ENCODE peak calls at places on chromosomes 7 and 10, in six cellular contexts. F, J, R, S, M and A are unnamed samples.

GRCh38 chr10:48215148-48215982 is 59.1 kb downstream of the FRMPD2 start:
- DNase-seq in F (no peak), J (no peak), R (no peak), S (peak; percentile 41), M (no peak), A (no peak)

GRCh38 chr10:99346247-99346646 is 17.1 kb downstream of the CNNM1 start:
- DNase-seq in F (no peak), J (no peak), R (no peak), S (no peak), M (no peak), A (no peak)

GRCh38 chr10:13984647-13985155 is 346.0 kb downstream of the FRMD4A start:
- DNase-seq in F (no peak), J (no peak), R (no peak), S (no peak), M (no peak), A (no peak)

GRCh38 chr10:129963076-129963830 is 821 bp downstream of the EBF3 start:
- DNase-seq in F (no peak), J (no peak), R (no peak), S (no peak), M (peak; percentile 71), A (peak; percentile 65)

GRCh38 chr7:127840552-127840951 is 188.6 kb downstream of the SND1 start:
- DNase-seq in F (no peak), J (no peak), R (no peak), S (no peak), M (no peak), A (no peak)

GRCh38 chr7:19321925-19322470 is 176.8 kb upstream of the FERD3L start:
- DNase-seq in F (no peak), J (no peak), R (no peak), S (no peak), M (no peak), A (no peak)

GRCh38 chr7:33769930-33770329 is 135.4 kb upstream of the BMPER start:
- DNase-seq in F (no peak), J (no peak), R (no peak), S (no peak), M (no peak), A (no peak)

GRCh38 chr7:150791304-150791703 is 8.9 kb downstream of the TMEM176B start:
- DNase-seq in F (no peak), J (no peak), R (no peak), S (no peak), M (no peak), A (no peak)

GRCh38 chr7:36390199-36391090 is 783 bp downstream of the ANLN start:
- DNase-seq in F (peak; percentile 31), J (no peak), R (peak; percentile 71), S (peak; percentile 82), M (peak; percentile 88), A (peak; percentile 69)

GRCh38 chr7:135519871-135520270 is 10.0 kb upstream of the CNOT4 start:
- DNase-seq in F (no peak), J (no peak), R (no peak), S (no peak), M (no peak), A (no peak)
- H3K4me3 ChIP-seq in F (no peak overlapping the region), J (no peak overlapping the region), R (no peak overlapping the region), S (no peak overlapping the region), M (no peak overlapping the region), A (no peak overlapping the region)

DNA sequence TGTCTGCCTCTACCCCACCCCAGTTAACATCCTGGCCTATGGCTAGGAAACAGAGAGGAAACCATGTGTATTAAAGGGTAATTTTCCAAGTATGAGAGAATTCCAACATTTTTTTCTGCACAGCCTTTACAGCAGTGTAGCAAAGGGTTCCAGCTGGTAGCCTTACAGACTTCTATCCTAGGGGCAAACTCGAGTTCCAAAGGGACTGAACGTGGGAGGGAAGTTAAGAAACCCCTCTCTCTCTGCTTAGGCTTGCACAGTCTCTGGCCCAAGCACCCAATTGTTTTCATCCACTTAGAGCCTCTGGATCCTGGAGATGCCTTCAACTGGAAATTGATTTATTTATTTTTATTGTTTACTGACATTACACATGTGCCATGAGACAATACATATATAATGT is 60.3 kb downstream of the SLC16A12 start:
- DNase-seq in F (no peak), J (no peak), R (no peak), S (no peak), M (no peak), A (no peak)
- H3K4me3 ChIP-seq in F (no peak overlapping the region), J (no peak overlapping the region), R (no peak overlapping the region), S (no peak overlapping the region), M (no peak overlapping the region), A (no peak overlapping the region)

GRCh38 chr10:112678581-112678980 is 231.6 kb downstream of the VTI1A start:
- DNase-seq in F (no peak), J (no peak), R (no peak), S (no peak), M (no peak), A (no peak)
- H3K4me3 ChIP-seq in F (no peak overlapping the region), J (no peak overlapping the region), R (no peak overlapping the region), S (no peak overlapping the region), M (no peak overlapping the region), A (no peak overlapping the region)

GRCh38 chr10:115982526-115982925 is 290.5 kb downstream of the GFRA1 start:
- DNase-seq in F (no peak), J (no peak), R (no peak), S (no peak), M (no peak), A (no peak)

GRCh38 chr10:115979576-115979975 is 293.4 kb downstream of the GFRA1 start:
- DNase-seq in F (no peak), J (no peak), R (no peak), S (no peak), M (no peak), A (peak; percentile 17)

GRCh38 chr10:115982076-115982475 is 290.9 kb downstream of the GFRA1 start:
- DNase-seq in F (no peak), J (no peak), R (no peak), S (no peak), M (no peak), A (no peak)

GRCh38 chr10:115980470-115980869 is 292.5 kb downstream of the GFRA1 start:
- DNase-seq in F (no peak), J (no peak), R (no peak), S (no peak), M (no peak), A (peak; percentile 0)

DNA sequence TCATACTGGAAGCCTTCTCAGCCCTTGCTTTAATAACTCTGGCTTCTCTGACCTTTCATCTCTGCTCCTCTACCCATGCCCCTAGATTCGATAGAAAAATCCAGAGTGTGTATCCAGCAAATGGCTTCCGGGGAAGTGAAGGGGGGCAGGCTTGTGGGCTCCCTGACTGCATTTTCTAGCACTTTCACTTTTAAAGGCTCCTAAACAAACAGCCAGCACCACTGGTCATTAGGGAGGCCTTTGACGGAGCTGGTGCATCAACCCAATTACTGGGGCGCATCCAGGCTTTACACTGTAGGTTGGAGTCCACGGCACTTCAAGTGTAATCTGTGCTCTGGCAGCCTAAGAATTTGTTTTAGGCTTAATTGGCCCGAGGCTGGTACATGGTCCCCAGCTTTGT is 291.9 kb downstream of the GFRA1 start:
- DNase-seq in F (no peak), J (no peak), R (no peak), S (no peak), M (no peak), A (peak; percentile 43)
- H3K4me3 ChIP-seq in F (no peak overlapping the region), J (peak overlapping the region; percentile 28), R (peak overlapping the region; percentile 10), S (no peak overlapping the region), M (no peak overlapping the region), A (peak overlapping the region; percentile 5)

GRCh38 chr10:125823663-125824251 is 411 bp downstream of the BCCIP start:
- DNase-seq in F (no peak), J (no peak), R (no peak), S (no peak), M (peak; percentile 84), A (no peak)

GRCh38 chr10:125822878-125823662 is at the start of the genes BCCIP and UROS:
- DNase-seq in F (peak; percentile 91), J (peak; percentile 84), R (peak; percentile 55), S (peak; percentile 81), M (peak; percentile 97), A (peak; percentile 95)

GRCh38 chr10:125827133-125827532 is 3.8 kb downstream of the BCCIP start:
- DNase-seq in F (no peak), J (no peak), R (no peak), S (no peak), M (no peak), A (no peak)

GRCh38 chr10:125828311-125828710 is 5.0 kb downstream of the BCCIP start:
- DNase-seq in F (no peak), J (no peak), R (no peak), S (no peak), M (no peak), A (no peak)

DNA sequence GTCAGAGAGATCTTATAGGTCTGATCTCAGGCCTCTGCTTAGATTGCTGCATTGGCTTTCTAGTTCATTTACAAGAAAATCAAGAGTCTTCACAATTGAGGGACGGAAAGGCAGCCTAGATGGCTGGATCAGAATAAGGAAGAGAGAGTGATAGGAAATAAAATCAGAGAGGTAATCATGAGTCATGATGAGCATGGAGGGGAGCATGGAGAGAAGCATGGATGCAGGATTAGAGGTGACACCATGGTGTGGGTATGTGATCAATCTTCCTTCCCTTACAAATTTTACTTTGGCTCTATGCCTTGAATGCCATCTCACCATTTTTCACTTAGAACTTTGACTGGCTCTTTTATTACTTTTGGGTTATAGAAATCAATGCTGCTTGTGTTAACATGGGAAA is 1.4 kb downstream of the BCCIP start:
- DNase-seq in F (no peak), J (no peak), R (no peak), S (no peak), M (no peak), A (no peak)
- H3K4me3 ChIP-seq in F (peak overlapping the region; percentile 77), J (peak overlapping the region; percentile 75), R (peak overlapping the region; percentile 81), S (no peak overlapping the region), M (peak overlapping the region; percentile 93), A (peak overlapping the region; percentile 93)

DNA sequence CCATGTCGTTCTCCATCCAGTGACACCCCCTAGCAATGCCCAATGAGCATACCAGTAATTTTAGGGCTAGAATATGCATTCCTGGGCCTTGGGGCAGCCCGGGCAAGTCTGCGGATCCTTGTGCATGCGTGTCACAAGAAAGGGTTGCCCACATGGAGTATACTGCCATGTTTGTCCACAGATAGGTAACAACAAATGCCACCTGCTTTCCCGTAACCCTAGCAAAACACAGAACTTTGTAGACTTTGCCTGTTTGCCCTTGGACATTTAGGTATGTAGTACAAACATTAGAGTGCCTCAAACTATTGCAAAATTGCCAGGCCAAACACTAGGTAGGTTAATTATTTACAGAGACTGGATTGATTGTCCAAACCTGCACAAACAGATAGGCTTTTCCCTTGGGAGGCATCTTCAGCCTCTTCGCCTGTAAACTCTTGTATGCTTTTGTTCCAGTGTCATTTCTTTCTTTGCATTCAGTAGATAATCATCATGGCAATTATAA is 117.0 kb downstream of the ADCY1 start:
- DNase-seq in F (no peak), J (no peak), R (no peak), S (peak; percentile 51), M (peak; percentile 18), A (no peak)
- H3K4me3 ChIP-seq in F (no peak overlapping the region), J (no peak overlapping the region), R (no peak overlapping the region), S (no peak overlapping the region), M (no peak overlapping the region), A (no peak overlapping the region)

DNA sequence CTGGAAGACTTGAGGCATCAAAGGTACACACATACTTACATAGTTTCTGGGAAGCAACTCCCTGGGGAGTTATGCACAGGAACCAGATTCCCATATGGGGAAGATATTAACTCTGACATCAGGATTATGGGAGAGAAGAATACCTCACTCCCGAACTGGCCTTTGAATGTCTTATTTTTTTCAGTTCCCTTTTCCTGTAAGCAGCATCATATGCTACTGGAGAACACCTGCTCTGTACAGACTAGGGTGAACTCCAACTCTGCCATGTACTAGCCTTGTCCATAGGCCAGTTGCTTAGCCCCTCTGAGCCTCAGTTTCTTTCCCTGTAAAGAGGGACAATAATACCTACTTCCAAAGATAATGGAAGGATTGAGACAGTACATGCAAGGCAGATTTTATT is 41.6 kb downstream of the LGI1 start:
- DNase-seq in F (no peak), J (no peak), R (no peak), S (no peak), M (no peak), A (no peak)
- H3K4me3 ChIP-seq in F (no peak overlapping the region), J (no peak overlapping the region), R (no peak overlapping the region), S (no peak overlapping the region), M (no peak overlapping the region), A (no peak overlapping the region)